ENCODE peak calls at places on chromosome 19, in five cellular contexts. T is naive B cell, F is RPMI8226, I is caudate nucleus, R is right atrium auricular region. A is an unnamed sample.

GRCh38 chr19:44883962-44884361 is 7.1 kb upstream of the TOMM40 start:
- DNase-seq in I (no peak), T (no peak), R (no peak), F (no peak), A (no peak)

GRCh38 chr19:10892256-10892655 is 20.9 kb downstream of the CARM1 start:
- DNase-seq in R (no peak), T (no peak), I (no peak), F (no peak), A (no peak)

GRCh38 chr19:10991521-10992081 is 30.8 kb downstream of the SMARCA4 start:
- DNase-seq in F (no peak), T (no peak), I (no peak), R (no peak), A (no peak)

GRCh38 chr19:33177417-33177976 is 16.6 kb upstream of the LRP3 start:
- DNase-seq in I (peak), R (peak), F (no peak), T (no peak), A (peak)

GRCh38 chr19:49489601-49490167 is 2.3 kb downstream of the RPL13A start:
- DNase-seq in I (no peak), T (no peak), R (no peak), F (no peak), A (peak)

GRCh38 chr19:39246951-39247669 is 1.5 kb downstream of the IFNL4 start:
- DNase-seq in I (no peak), T (no peak), F (peak), R (no peak), A (no peak)

GRCh38 chr19:38470788-38471480 is 37.4 kb downstream of the RYR1 start:
- DNase-seq in I (no peak), F (no peak), R (no peak), T (no peak), A (no peak)

GRCh38 chr19:33374406-33374703 is 846 bp downstream of the CEBPG start:
- DNase-seq in T (no peak), I (no peak), R (no peak), F (peak), A (peak)

GRCh38 chr19:10074153-10074552 is 12.0 kb upstream of the SHFL start:
- DNase-seq in I (no peak), F (peak), T (no peak), R (no peak), A (peak)

GRCh38 chr19:13689050-13689449 is 75.3 kb upstream of the MRI1 start:
- DNase-seq in I (no peak), T (no peak), R (no peak), F (peak), A (peak)

GRCh38 chr19:19489804-19490204 is 25.5 kb downstream of the TSSK6 start:
- DNase-seq in F (no peak), I (no peak), T (no peak), R (no peak), A (peak)